ENCODE peak calls at places on chromosomes 16 and 17, in nine cellular contexts. V is heart right ventricle; E is IMR-90; M is heart left ventricle; D is psoas muscle; W is CD8-positive, alpha-beta T cell; A is tibial artery; I is pancreas; N is OCI-LY7. G is an unnamed sample. For H3K4me1, the result is how much of the 10 kb centered on the place peaks cover.

GRCh38 chr16:88782454-88783390 is 2.3 kb downstream of the PIEZO1 start:
- DNase-seq in V (no peak), E (peak), M (no peak), D (no peak), W (peak), A (no peak), I (peak), N (peak), G (peak)

GRCh38 chr16:68782198-68783174 is 45.4 kb downstream of the CDH1 start:
- DNase-seq in V (no peak), E (no peak), M (no peak), D (no peak), W (no peak), A (no peak), I (no peak), N (peak), G (no peak)

GRCh38 chr17:34781571-34782108 is 179.6 kb downstream of the CCT6B start:
- DNase-seq in V (no peak), E (peak), M (no peak), D (no peak), W (no peak), A (no peak), I (no peak), N (no peak), G (no peak)

GRCh38 chr17:82419471-82419995 is 1.1 kb upstream of the OGFOD3 start:
- DNase-seq in V (no peak), E (no peak), M (no peak), D (no peak), W (no peak), A (no peak), I (no peak), N (peak), G (no peak)

GRCh38 chr17:64580384-64581307 is 73.9 kb downstream of the CEP95 start:
- DNase-seq in V (no peak), E (no peak), M (no peak), D (no peak), W (no peak), A (no peak), I (no peak), N (no peak), G (no peak)

GRCh38 chr17:49993423-49994037 is 1.5 kb downstream of the DLX3 start:
- DNase-seq in V (no peak), E (no peak), M (no peak), D (no peak), W (no peak), A (peak), I (no peak), N (no peak), G (peak)

GRCh38 chr17:52410781-52411180 is 252.3 kb upstream of the CA10 start:
- DNase-seq in V (no peak), E (no peak), M (no peak), D (no peak), W (no peak), A (no peak), I (no peak), N (no peak), G (no peak)

GRCh38 chr17:40415390-40415789 is 2.3 kb downstream of the TOP2A start:
- DNase-seq in V (no peak), E (peak), M (no peak), D (no peak), W (no peak), A (no peak), I (no peak), N (peak), G (peak)

GRCh38 chr17:76740329-76741118 is 2.6 kb downstream of the MFSD11 start:
- DNase-seq in V (peak), E (peak), M (no peak), D (no peak), W (no peak), A (no peak), I (no peak), N (no peak), G (no peak)

GRCh38 chr17:40177275-40177874 is at the start of gene RAPGEFL1:
- DNase-seq in V (peak), E (peak), M (peak), D (peak), W (peak), A (peak), I (peak), N (no peak), G (no peak)

GRCh38 chr16:73268311-73268997 is 220.5 kb upstream of the ZFHX3 start:
- DNase-seq in V (no peak), E (peak), M (no peak), D (no peak), W (no peak), A (no peak), I (no peak), N (no peak), G (no peak)

GRCh38 chr16:4115209-4115940 is 867 bp downstream of the ADCY9 start:
- DNase-seq in V (peak), E (peak), M (peak), D (peak), W (peak), A (peak), I (peak), N (no peak), G (peak)

GRCh38 chr16:27841061-27841801 is 222.3 kb downstream of the GSG1L start:
- DNase-seq in V (no peak), E (no peak), M (no peak), D (no peak), W (no peak), A (peak), I (no peak), N (no peak), G (no peak)

GRCh38 chr16:813204-813915 is 12.8 kb upstream of the GNG13 start:
- DNase-seq in V (no peak), E (peak), M (no peak), D (peak), W (peak), A (no peak), I (peak), N (peak), G (no peak)

GRCh38 chr16:28495098-28495793 is 803 bp downstream of the APOBR start:
- DNase-seq in V (no peak), E (no peak), M (no peak), D (no peak), W (no peak), A (no peak), I (no peak), N (no peak), G (no peak)

GRCh38 chr16:4053663-4054479 is 62.4 kb downstream of the ADCY9 start:
- DNase-seq in V (peak), E (peak), M (peak), D (peak), W (no peak), A (peak), I (peak), N (no peak), G (peak)

GRCh38 chr16:69329369-69330285 is 761 bp downstream of the PDF start:
- DNase-seq in V (no peak), E (no peak), M (no peak), D (no peak), W (peak), A (no peak), I (peak), N (peak), G (peak)

GRCh38 chr16:25270577-25270976 is 12.9 kb upstream of the ZKSCAN2 start:
- DNase-seq in V (no peak), E (no peak), M (no peak), D (no peak), W (no peak), A (no peak), I (no peak), N (no peak), G (no peak)

GRCh38 chr17:35030780-35031179 is 32.7 kb downstream of the RFFL start:
- DNase-seq in V (no peak), E (no peak), M (no peak), D (no peak), W (no peak), A (no peak), I (no peak), N (no peak), G (no peak)

GRCh38 chr16:63904182-63904581 is 1217.7 kb downstream of the CDH11 start:
- DNase-seq in V (no peak), E (no peak), M (peak), D (no peak), W (no peak), A (no peak), I (peak), N (no peak), G (no peak)

GRCh38 chr16:23252310-23252709 is 49.8 kb upstream of the SCNN1B start:
- DNase-seq in V (no peak), E (no peak), M (no peak), D (no peak), W (no peak), A (no peak), I (no peak), N (no peak), G (no peak)

GRCh38 chr16:14249291-14250032 is 178.3 kb downstream of the MRTFB start:
- DNase-seq in V (peak), E (peak), M (no peak), D (no peak), W (peak), A (no peak), I (no peak), N (peak), G (peak)

GRCh38 chr17:75524971-75525805 is at the start of gene LLGL2:
- DNase-seq in V (no peak), E (peak), M (peak), D (peak), W (peak), A (peak), I (peak), N (peak), G (peak)

GRCh38 chr17:42133461-42134041 is 10.9 kb downstream of the HSPB9 start:
- DNase-seq in V (no peak), E (no peak), M (peak), D (no peak), W (peak), A (no peak), I (no peak), N (peak), G (no peak)

GRCh38 chr17:32516450-32516849 is 29.7 kb downstream of the CDK5R1 start:
- DNase-seq in V (no peak), E (no peak), M (no peak), D (no peak), W (no peak), A (no peak), I (no peak), N (no peak), G (no peak)

GRCh38 chr17:61384384-61385090 is 15.1 kb upstream of the TBX2 start:
- DNase-seq in V (no peak), E (no peak), M (no peak), D (no peak), W (no peak), A (no peak), I (no peak), N (no peak), G (no peak)

GRCh38 chr16:31099860-31100638 is 5.5 kb upstream of the VKORC1 start:
- DNase-seq in V (no peak), E (peak), M (no peak), D (no peak), W (no peak), A (no peak), I (no peak), N (no peak), G (no peak)

GRCh38 chr16:14501331-14502255 is 128.5 kb downstream of the PARN start:
- DNase-seq in V (peak), E (peak), M (peak), D (peak), W (no peak), A (peak), I (peak), N (no peak), G (peak)

DNA sequence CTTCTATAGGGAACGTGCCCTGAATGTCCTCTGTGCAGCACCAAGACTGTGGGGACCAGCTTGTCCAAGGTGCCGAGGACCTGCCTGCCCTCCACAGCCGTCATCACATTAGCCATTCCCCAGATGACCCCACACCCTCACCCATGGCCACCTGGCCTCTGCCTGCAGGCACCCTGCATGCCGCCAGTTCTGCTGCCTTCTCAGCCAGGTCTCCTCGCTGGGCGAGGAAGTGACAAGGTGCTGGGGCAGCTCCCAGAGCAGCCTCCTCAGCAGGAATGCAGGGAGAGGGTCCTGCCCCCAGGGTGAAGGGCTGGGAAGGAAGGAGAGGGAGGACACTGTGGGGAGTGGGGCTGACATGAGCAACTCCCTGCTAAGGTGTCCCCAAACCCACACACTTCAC is 18.6 kb upstream of the C16orf78 start:
- DNase-seq in V (no peak), E (no peak), M (no peak), D (no peak), W (no peak), A (peak), I (no peak), N (no peak), G (no peak)
- TF ChIP-seq CTCF in V (no peak), E (no peak), M (no peak), D (no peak), W (no peak), A (no peak), I (no peak), N (no peak), G (no peak)

GRCh38 chr17:79809530-79810137 is 12.8 kb upstream of the CBX8 start:
- DNase-seq in V (no peak), E (no peak), M (no peak), D (no peak), W (no peak), A (no peak), I (peak), N (no peak), G (no peak)

GRCh38 chr17:79811888-79812205 is 15.0 kb upstream of the CBX8 start:
- DNase-seq in V (no peak), E (no peak), M (no peak), D (no peak), W (no peak), A (no peak), I (no peak), N (no peak), G (no peak)

GRCh38 chr17:79810138-79811027 is 13.5 kb upstream of the CBX8 start:
- DNase-seq in V (peak), E (peak), M (peak), D (peak), W (peak), A (no peak), I (peak), N (peak), G (peak)

GRCh38 chr17:79812206-79812968 is 15.5 kb upstream of the CBX8 start:
- DNase-seq in V (no peak), E (no peak), M (no peak), D (no peak), W (no peak), A (no peak), I (no peak), N (no peak), G (no peak)

DNA sequence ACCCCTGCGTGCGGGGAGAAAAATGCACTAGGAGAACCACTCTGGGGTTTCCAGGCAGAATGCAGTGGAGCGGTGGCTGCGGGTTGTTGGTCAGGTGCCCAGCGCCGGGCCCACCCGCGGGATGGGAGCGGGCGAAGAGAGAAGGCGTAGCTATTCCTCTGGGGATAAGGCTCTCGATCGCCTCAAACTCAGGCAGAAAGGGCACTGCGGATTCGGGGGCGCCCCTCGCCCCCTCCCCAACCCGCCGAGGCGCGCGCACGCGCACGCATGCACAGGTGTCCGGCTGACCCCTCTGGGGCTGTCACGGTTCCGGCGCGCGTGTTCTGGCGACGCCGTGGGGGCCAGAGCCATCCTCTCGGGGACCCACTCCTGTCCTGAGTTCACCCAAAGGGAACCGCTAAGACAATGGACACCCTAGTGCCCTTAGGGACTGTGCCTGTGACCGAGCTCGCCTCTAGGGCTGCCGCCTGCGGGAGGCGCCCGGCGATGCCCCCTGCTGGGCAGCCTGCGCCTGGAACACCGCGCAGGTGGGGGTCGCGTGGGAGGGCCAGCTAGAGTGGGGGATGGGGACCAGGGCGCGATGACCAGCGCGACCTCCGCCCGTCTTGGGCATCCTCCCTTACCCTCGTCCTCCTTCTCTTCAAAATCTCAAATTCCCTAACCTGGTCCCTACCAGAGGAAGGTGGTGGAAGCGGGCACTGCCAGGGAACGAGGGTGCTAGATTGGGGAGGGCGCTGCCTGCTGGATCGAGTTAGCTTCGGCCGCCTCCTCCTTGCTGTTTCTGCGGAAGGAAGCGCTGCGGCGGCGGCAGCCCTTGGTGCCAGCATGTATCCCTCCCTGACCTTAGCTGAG is 14.4 kb upstream of the CBX8 start:
- DNase-seq in V (no peak), E (no peak), M (no peak), D (no peak), W (no peak), A (no peak), I (peak), N (peak), G (no peak)
- H3K4me1 ChIP-seq in V (under half), E (under half), M (under half), D (under half), W (under half), A (under half), I (under half), N (under half), G (under half)

GRCh38 chr16:67110136-67110847 is 551 bp downstream of the PHAF1 start:
- DNase-seq in V (no peak), E (no peak), M (no peak), D (no peak), W (no peak), A (peak), I (peak), N (peak), G (no peak)

GRCh38 chr16:67115649-67116048 is 5.9 kb downstream of the PHAF1 start:
- DNase-seq in V (no peak), E (peak), M (no peak), D (no peak), W (no peak), A (peak), I (no peak), N (no peak), G (peak)

GRCh38 chr16:67114793-67115192 is 5.1 kb downstream of the PHAF1 start:
- DNase-seq in V (no peak), E (peak), M (no peak), D (no peak), W (no peak), A (no peak), I (no peak), N (no peak), G (no peak)

GRCh38 chr16:67111951-67112444 is 2.3 kb downstream of the PHAF1 start:
- DNase-seq in V (no peak), E (no peak), M (no peak), D (no peak), W (no peak), A (peak), I (no peak), N (no peak), G (no peak)

DNA sequence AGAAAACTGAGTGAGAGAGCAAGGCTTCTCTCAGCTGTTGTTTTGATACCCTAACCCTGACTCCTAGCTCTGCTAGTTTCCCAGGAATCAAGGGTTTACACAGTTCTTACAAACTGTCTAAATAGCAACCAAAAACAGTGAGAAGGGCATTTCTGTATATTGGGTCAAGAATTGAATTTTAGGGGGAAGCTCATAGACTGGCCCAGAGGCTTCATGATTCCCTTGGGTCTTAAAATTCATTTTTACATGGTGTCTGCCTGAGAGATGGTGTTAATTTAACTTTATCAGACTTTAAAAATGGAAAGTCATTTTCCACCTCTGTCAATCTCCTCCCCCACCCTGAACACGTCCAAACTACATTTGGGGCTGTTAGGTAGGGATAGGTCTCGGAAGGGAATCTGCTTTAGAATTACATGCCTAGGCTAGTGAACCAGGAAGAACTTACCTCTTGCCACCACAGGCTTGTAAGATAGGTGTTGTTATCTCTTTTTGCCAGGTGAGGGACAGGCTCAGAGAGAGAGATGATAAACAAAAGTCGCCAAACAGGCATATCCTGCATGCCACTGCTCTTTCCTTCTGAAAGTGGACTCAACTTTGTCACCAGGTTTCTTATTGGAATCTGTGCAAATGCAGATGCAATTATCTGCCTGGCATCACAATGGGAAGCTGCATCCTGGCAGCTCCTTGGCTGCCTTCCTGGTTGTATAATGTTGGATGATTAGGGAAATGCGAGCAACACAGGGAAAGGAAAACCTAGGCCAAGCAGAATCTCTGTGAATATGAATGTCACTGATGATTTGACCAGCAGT is 3.1 kb downstream of the PHAF1 start:
- DNase-seq in V (no peak), E (no peak), M (no peak), D (no peak), W (no peak), A (no peak), I (no peak), N (no peak), G (no peak)
- H3K27ac ChIP-seq in V (no peak), E (no peak), M (no peak), D (peak), W (no peak), A (no peak), I (no peak), N (no peak), G (no peak)

GRCh38 chr16:12896562-12896961 is 4.8 kb upstream of the SHISA9 start:
- DNase-seq in V (no peak), E (no peak), M (no peak), D (no peak), W (no peak), A (no peak), I (no peak), N (peak), G (peak)
- TF ChIP-seq CTCF in V (no peak), E (no peak), M (no peak), D (no peak), W (no peak), A (peak), I (peak), N (peak), G (peak)

DNA sequence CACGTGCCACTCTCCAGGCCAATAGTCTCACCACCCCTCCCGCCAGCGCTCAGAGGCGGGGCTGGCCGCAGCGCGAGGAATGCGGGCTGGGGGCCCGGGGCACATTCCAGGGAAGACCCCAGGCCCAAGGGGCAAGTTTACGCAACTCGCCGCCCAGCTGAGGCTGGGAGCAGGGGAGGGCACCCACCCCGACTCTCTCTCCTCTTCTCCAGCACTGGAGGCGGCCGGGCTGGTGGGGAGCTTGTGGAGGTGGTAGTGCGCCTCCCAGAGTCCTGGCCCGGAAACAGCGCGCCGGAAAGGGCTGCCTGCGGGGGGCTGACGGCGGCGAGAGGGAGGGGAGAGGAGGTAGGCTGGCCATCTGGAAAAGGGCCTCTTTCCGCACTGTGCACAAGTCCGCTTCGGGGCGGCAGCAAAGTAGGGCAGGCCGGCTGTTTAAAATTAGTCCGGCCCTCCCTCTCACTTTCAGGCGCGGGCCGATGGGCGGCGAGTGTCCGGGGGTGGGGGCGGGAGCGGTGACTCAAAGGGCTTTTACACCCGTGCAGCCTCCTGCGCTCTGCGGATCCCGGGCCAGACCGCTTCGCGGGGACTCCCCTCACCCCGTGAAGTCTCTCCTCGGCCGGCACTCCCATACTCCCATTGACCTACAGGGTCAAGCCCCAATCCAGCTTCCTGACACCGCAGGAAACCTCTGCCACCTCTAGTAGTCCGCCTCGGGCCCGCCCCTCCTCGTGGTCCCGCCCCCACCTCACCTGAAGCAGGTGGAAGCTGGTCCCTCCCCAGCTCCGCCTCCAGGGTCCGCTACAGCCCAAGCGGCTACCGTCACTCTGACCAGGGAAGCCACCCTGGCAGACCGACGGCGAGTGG is 968 bp downstream of the FHOD1 start:
- DNase-seq in V (peak), E (peak), M (peak), D (peak), W (peak), A (peak), I (peak), N (peak), G (peak)
- H3K4me1 ChIP-seq in V (half or more), E (under half), M (half or more), D (under half), W (under half), A (under half), I (under half), N (half or more), G (under half)